ENCODE peak calls at places on chromosomes 6 and 20, in nine cellular contexts. Z is GM23248, N is upper lobe of right lung, F is cardiac muscle cell, U is pancreas, W is HepG2, T is heart left ventricle, A is uterus, P is fibroblast of lung. I is an unnamed sample.

GRCh38 chr20:63737940-63738686 is 1.5 kb upstream of the SLC2A4RG start:
- DNase-seq in Z (no peak), N (peak; percentile 69), F (no peak), U (peak; percentile 46), W (peak; percentile 90), T (no peak), A (peak; percentile 35), P (no peak), I (no peak)

GRCh38 chr20:10832146-10832545 is 158.3 kb upstream of the JAG1 start:
- DNase-seq in Z (peak; percentile 15), N (no peak), F (no peak), U (no peak), W (no peak), T (no peak), A (no peak), P (peak; percentile 22), I (no peak)

GRCh38 chr6:26445934-26446667 is 5.8 kb downstream of the BTN3A3 start:
- DNase-seq in Z (no peak), N (no peak), F (no peak), U (no peak), W (no peak), T (no peak), A (no peak), P (no peak), I (no peak)

GRCh38 chr6:155234167-155234566 is 29.6 kb upstream of the CLDN20 start:
- DNase-seq in Z (no peak), N (no peak), F (no peak), U (no peak), W (peak; percentile 53), T (no peak), A (no peak), P (no peak), I (no peak)

GRCh38 chr6:74749211-74750142 is 456.4 kb downstream of the COL12A1 start:
- DNase-seq in Z (no peak), N (no peak), F (no peak), U (no peak), W (no peak), T (no peak), A (no peak), P (peak; percentile 87), I (no peak)

GRCh38 chr20:10466325-10466724 is 31.2 kb downstream of the SLX4IP start:
- DNase-seq in Z (no peak), N (no peak), F (peak; percentile 7), U (no peak), W (no peak), T (no peak), A (peak; percentile 19), P (peak; percentile 81), I (no peak)

GRCh38 chr6:130872250-130873095 is 45.3 kb downstream of the SMLR1 start:
- DNase-seq in Z (peak; percentile 63), N (peak; percentile 80), F (peak; percentile 76), U (peak; percentile 41), W (peak; percentile 62), T (peak; percentile 73), A (peak; percentile 73), P (peak; percentile 25), I (no peak)

GRCh38 chr6:170024940-170025339 is 265.9 kb downstream of the DLL1 start:
- DNase-seq in Z (peak; percentile 90), N (no peak), F (no peak), U (no peak), W (no peak), T (no peak), A (peak; percentile 67), P (no peak), I (no peak)

GRCh38 chr6:42441059-42441471 is 10.7 kb downstream of the TRERF1 start:
- DNase-seq in Z (peak; percentile 44), N (no peak), F (no peak), U (no peak), W (no peak), T (no peak), A (peak; percentile 56), P (peak; percentile 48), I (no peak)

GRCh38 chr20:36173451-36173933 is 19.0 kb downstream of the EPB41L1 start:
- DNase-seq in Z (no peak), N (no peak), F (peak; percentile 93), U (no peak), W (no peak), T (no peak), A (no peak), P (peak; percentile 16), I (no peak)

GRCh38 chr6:26118999-26119398 is 31.8 kb downstream of the HFE start:
- DNase-seq in Z (no peak), N (no peak), F (no peak), U (no peak), W (peak; percentile 43), T (no peak), A (no peak), P (peak; percentile 94), I (no peak)

GRCh38 chr6:41406821-41407787 is 71.7 kb downstream of the NCR2 start:
- DNase-seq in Z (no peak), N (peak; percentile 72), F (no peak), U (no peak), W (no peak), T (peak; percentile 65), A (no peak), P (peak; percentile 14), I (no peak)

GRCh38 chr6:143160439-143161220 is 99.9 kb downstream of the AIG1 start:
- DNase-seq in Z (peak; percentile 55), N (no peak), F (no peak), U (no peak), W (no peak), T (no peak), A (no peak), P (no peak), I (no peak)

GRCh38 chr6:46565531-46565930 is 74.3 kb upstream of the RCAN2 start:
- DNase-seq in Z (no peak), N (no peak), F (no peak), U (no peak), W (no peak), T (no peak), A (no peak), P (no peak), I (no peak)
- H3K27ac ChIP-seq in Z (no peak overlapping the region), N (no peak overlapping the region), F (no peak overlapping the region), U (no peak overlapping the region), W (no peak overlapping the region), T (no peak overlapping the region), A (no peak overlapping the region), P (no peak overlapping the region), I (no peak overlapping the region)

DNA sequence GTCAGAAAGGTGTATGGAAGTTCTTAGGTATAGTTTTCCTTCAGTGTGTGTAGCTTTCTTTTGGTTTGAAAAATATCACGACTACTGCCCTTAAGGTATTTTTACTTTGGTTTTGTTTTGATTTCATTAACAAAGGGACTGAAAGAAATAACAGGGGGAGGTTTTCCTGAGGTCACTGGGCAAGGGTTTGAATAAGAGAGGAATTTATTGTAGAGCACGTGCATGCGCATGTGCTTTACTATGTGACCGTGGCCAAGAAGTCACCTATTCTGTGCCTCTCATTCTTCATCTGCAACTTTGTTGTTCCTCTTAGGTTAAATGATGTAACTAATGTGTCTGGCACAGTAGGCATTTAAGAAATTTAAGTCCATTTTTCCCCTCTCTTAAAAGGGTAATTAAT is 4.1 kb upstream of the MAN1A1 start:
- DNase-seq in Z (no peak), N (no peak), F (no peak), U (no peak), W (no peak), T (no peak), A (no peak), P (no peak), I (no peak)
- H3K4me1 ChIP-seq in Z (peaks cover 7% of the 10 kb centered on the region), N (peaks cover 18% of the 10 kb centered on the region), F (no peaks in the 10 kb centered on the region), U (peaks cover 13% of the 10 kb centered on the region), W (peaks cover 21% of the 10 kb centered on the region), T (peaks cover 3% of the 10 kb centered on the region), A (no peaks in the 10 kb centered on the region), P (no peaks in the 10 kb centered on the region), I (no peaks in the 10 kb centered on the region)

GRCh38 chr6:44395501-44395900 is 8.0 kb downstream of the CDC5L start:
- DNase-seq in Z (no peak), N (no peak), F (no peak), U (no peak), W (no peak), T (no peak), A (no peak), P (no peak), I (no peak)
- H3K36me3 ChIP-seq in Z (peaks cover 57% of the 10 kb centered on the region), N (peaks cover 87% of the 10 kb centered on the region), F (peaks cover 66% of the 10 kb centered on the region), U (no peaks in the 10 kb centered on the region), W (peaks cover 30% of the 10 kb centered on the region), T (peaks cover 93% of the 10 kb centered on the region), A (no peaks in the 10 kb centered on the region), P (peaks cover 5% of the 10 kb centered on the region), I (no peaks in the 10 kb centered on the region)

GRCh38 chr6:36823421-36824096 is 15.7 kb downstream of the CPNE5 start:
- DNase-seq in Z (no peak), N (no peak), F (no peak), U (no peak), W (no peak), T (peak; percentile 31), A (no peak), P (peak; percentile 30), I (no peak)
- H3K27ac ChIP-seq in Z (no peak overlapping the region), N (no peak overlapping the region), F (no peak overlapping the region), U (no peak overlapping the region), W (no peak overlapping the region), T (peak overlapping the region; percentile 36), A (peak overlapping the region; percentile 30), P (no peak overlapping the region), I (peak overlapping the region; percentile 16)

DNA sequence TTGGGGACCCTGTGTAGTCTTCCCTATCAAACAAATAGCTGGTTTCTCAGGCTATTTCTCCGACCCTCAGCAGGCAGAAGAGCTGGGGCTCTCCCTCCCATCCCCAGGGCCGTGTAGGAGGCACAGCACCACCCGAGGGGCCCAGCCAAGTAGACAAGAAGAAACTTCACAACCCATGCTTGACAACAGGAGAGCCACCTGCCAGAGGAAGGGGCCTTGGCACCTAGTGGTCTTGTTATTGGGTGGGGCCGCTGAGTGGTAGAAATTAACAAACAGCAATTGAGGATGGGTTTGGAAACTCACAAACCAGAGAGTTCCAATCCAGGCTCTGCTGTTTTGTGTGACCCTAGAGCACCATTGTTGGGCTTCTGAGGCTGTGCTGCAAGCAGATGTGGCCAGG is 108.5 kb upstream of the CHD6 start:
- DNase-seq in Z (no peak), N (no peak), F (no peak), U (no peak), W (no peak), T (no peak), A (no peak), P (no peak), I (peak; percentile 72)
- H3K4me1 ChIP-seq in Z (no peaks in the 10 kb centered on the region), N (no peaks in the 10 kb centered on the region), F (no peaks in the 10 kb centered on the region), U (no peaks in the 10 kb centered on the region), W (no peaks in the 10 kb centered on the region), T (no peaks in the 10 kb centered on the region), A (no peaks in the 10 kb centered on the region), P (no peaks in the 10 kb centered on the region), I (no peaks in the 10 kb centered on the region)